ENCODE peak calls at places on chromosomes 1 and 21, in seven cellular contexts. One of them, this sample, is unnamed.

GRCh38 chr1:44405041-44405803 is at the start of gene RNF220:
- DNase-seq in cardiac muscle cell: peak
- DNase-seq in stimulated activated CD4-positive, alpha-beta T cell treated with anti-CD3 and anti-CD28 coated beads, Interleukin-2, amount 100 ng/mL, for 48 hours: no peak
- DNase-seq in activated CD4-positive, alpha-beta T cell treated with anti-CD3 and anti-CD28 coated beads, Interleukin-2, amount 50 U/mL, for 4 hours: no peak
- DNase-seq in HL-60: peak
- DNase-seq in RWPE2: peak
- DNase-seq in GM18507: no peak
- DNase-seq in this sample: no peak

GRCh38 chr1:117919376-117919775 is 10.0 kb downstream of the GDAP2 start:
- DNase-seq in RWPE2: no peak
- DNase-seq in HL-60: no peak
- DNase-seq in stimulated activated CD4-positive, alpha-beta T cell treated with anti-CD3 and anti-CD28 coated beads, Interleukin-2, amount 100 ng/mL, for 48 hours: no peak
- DNase-seq in cardiac muscle cell: no peak
- DNase-seq in activated CD4-positive, alpha-beta T cell treated with anti-CD3 and anti-CD28 coated beads, Interleukin-2, amount 50 U/mL, for 4 hours: no peak
- DNase-seq in GM18507: no peak
- DNase-seq in this sample: no peak

GRCh38 chr1:86195281-86195680 is 38.7 kb upstream of the COL24A1 start:
- DNase-seq in cardiac muscle cell: no peak
- DNase-seq in activated CD4-positive, alpha-beta T cell treated with anti-CD3 and anti-CD28 coated beads, Interleukin-2, amount 50 U/mL, for 4 hours: no peak
- DNase-seq in stimulated activated CD4-positive, alpha-beta T cell treated with anti-CD3 and anti-CD28 coated beads, Interleukin-2, amount 100 ng/mL, for 48 hours: no peak
- DNase-seq in GM18507: no peak
- DNase-seq in RWPE2: no peak
- DNase-seq in HL-60: no peak
- DNase-seq in this sample: no peak

GRCh38 chr1:167447521-167448136 is 70.7 kb downstream of the CD247 start:
- DNase-seq in GM18507: no peak
- DNase-seq in activated CD4-positive, alpha-beta T cell treated with anti-CD3 and anti-CD28 coated beads, Interleukin-2, amount 50 U/mL, for 4 hours: peak
- DNase-seq in stimulated activated CD4-positive, alpha-beta T cell treated with anti-CD3 and anti-CD28 coated beads, Interleukin-2, amount 100 ng/mL, for 48 hours: peak
- DNase-seq in HL-60: peak
- DNase-seq in RWPE2: peak
- DNase-seq in cardiac muscle cell: no peak
- DNase-seq in this sample: peak

GRCh38 chr1:183241446-183241845 is 55.4 kb downstream of the LAMC2 start:
- DNase-seq in RWPE2: no peak
- DNase-seq in GM18507: no peak
- DNase-seq in stimulated activated CD4-positive, alpha-beta T cell treated with anti-CD3 and anti-CD28 coated beads, Interleukin-2, amount 100 ng/mL, for 48 hours: no peak
- DNase-seq in cardiac muscle cell: no peak
- DNase-seq in HL-60: no peak
- DNase-seq in activated CD4-positive, alpha-beta T cell treated with anti-CD3 and anti-CD28 coated beads, Interleukin-2, amount 50 U/mL, for 4 hours: no peak
- DNase-seq in this sample: no peak

GRCh38 chr1:212457740-212458338 is 25.1 kb downstream of the NENF start:
- DNase-seq in HL-60: peak
- DNase-seq in GM18507: peak
- DNase-seq in activated CD4-positive, alpha-beta T cell treated with anti-CD3 and anti-CD28 coated beads, Interleukin-2, amount 50 U/mL, for 4 hours: peak
- DNase-seq in RWPE2: no peak
- DNase-seq in cardiac muscle cell: peak
- DNase-seq in stimulated activated CD4-positive, alpha-beta T cell treated with anti-CD3 and anti-CD28 coated beads, Interleukin-2, amount 100 ng/mL, for 48 hours: peak
- DNase-seq in this sample: peak

GRCh38 chr1:235703516-235703915 is 53.9 kb upstream of the GNG4 start:
- DNase-seq in RWPE2: no peak
- DNase-seq in activated CD4-positive, alpha-beta T cell treated with anti-CD3 and anti-CD28 coated beads, Interleukin-2, amount 50 U/mL, for 4 hours: no peak
- DNase-seq in cardiac muscle cell: no peak
- DNase-seq in GM18507: no peak
- DNase-seq in stimulated activated CD4-positive, alpha-beta T cell treated with anti-CD3 and anti-CD28 coated beads, Interleukin-2, amount 100 ng/mL, for 48 hours: no peak
- DNase-seq in HL-60: no peak
- DNase-seq in this sample: no peak

GRCh38 chr1:203860396-203860951 is 925 bp upstream of the SNRPE start:
- DNase-seq in RWPE2: no peak
- DNase-seq in GM18507: no peak
- DNase-seq in stimulated activated CD4-positive, alpha-beta T cell treated with anti-CD3 and anti-CD28 coated beads, Interleukin-2, amount 100 ng/mL, for 48 hours: no peak
- DNase-seq in activated CD4-positive, alpha-beta T cell treated with anti-CD3 and anti-CD28 coated beads, Interleukin-2, amount 50 U/mL, for 4 hours: no peak
- DNase-seq in HL-60: no peak
- DNase-seq in cardiac muscle cell: peak
- DNase-seq in this sample: no peak

GRCh38 chr1:96804649-96805048 is 83.1 kb downstream of the PTBP2 start:
- DNase-seq in activated CD4-positive, alpha-beta T cell treated with anti-CD3 and anti-CD28 coated beads, Interleukin-2, amount 50 U/mL, for 4 hours: no peak
- DNase-seq in stimulated activated CD4-positive, alpha-beta T cell treated with anti-CD3 and anti-CD28 coated beads, Interleukin-2, amount 100 ng/mL, for 48 hours: no peak
- DNase-seq in cardiac muscle cell: no peak
- DNase-seq in RWPE2: no peak
- DNase-seq in GM18507: no peak
- DNase-seq in HL-60: no peak
- DNase-seq in this sample: no peak

GRCh38 chr1:109901508-109902145 is 9.0 kb upstream of the CSF1 start:
- DNase-seq in cardiac muscle cell: peak
- DNase-seq in GM18507: no peak
- DNase-seq in activated CD4-positive, alpha-beta T cell treated with anti-CD3 and anti-CD28 coated beads, Interleukin-2, amount 50 U/mL, for 4 hours: no peak
- DNase-seq in HL-60: no peak
- DNase-seq in RWPE2: no peak
- DNase-seq in stimulated activated CD4-positive, alpha-beta T cell treated with anti-CD3 and anti-CD28 coated beads, Interleukin-2, amount 100 ng/mL, for 48 hours: no peak
- DNase-seq in this sample: no peak

GRCh38 chr1:204171751-204172178 is 5.6 kb upstream of the REN start:
- DNase-seq in stimulated activated CD4-positive, alpha-beta T cell treated with anti-CD3 and anti-CD28 coated beads, Interleukin-2, amount 100 ng/mL, for 48 hours: no peak
- DNase-seq in RWPE2: no peak
- DNase-seq in activated CD4-positive, alpha-beta T cell treated with anti-CD3 and anti-CD28 coated beads, Interleukin-2, amount 50 U/mL, for 4 hours: no peak
- DNase-seq in GM18507: no peak
- DNase-seq in HL-60: no peak
- DNase-seq in cardiac muscle cell: no peak
- DNase-seq in this sample: no peak

GRCh38 chr21:44939532-44940115 is at the start of gene SLX9:
- DNase-seq in RWPE2: peak
- DNase-seq in HL-60: peak
- DNase-seq in GM18507: peak
- DNase-seq in stimulated activated CD4-positive, alpha-beta T cell treated with anti-CD3 and anti-CD28 coated beads, Interleukin-2, amount 100 ng/mL, for 48 hours: peak
- DNase-seq in activated CD4-positive, alpha-beta T cell treated with anti-CD3 and anti-CD28 coated beads, Interleukin-2, amount 50 U/mL, for 4 hours: peak
- DNase-seq in cardiac muscle cell: peak
- DNase-seq in this sample: peak

GRCh38 chr1:200405273-200405672 is 4.6 kb downstream of the ZNF281 start:
- DNase-seq in RWPE2: no peak
- DNase-seq in HL-60: no peak
- DNase-seq in stimulated activated CD4-positive, alpha-beta T cell treated with anti-CD3 and anti-CD28 coated beads, Interleukin-2, amount 100 ng/mL, for 48 hours: no peak
- DNase-seq in cardiac muscle cell: no peak
- DNase-seq in activated CD4-positive, alpha-beta T cell treated with anti-CD3 and anti-CD28 coated beads, Interleukin-2, amount 50 U/mL, for 4 hours: no peak
- DNase-seq in GM18507: no peak
- DNase-seq in this sample: no peak

GRCh38 chr1:42211224-42211623 is 46.7 kb upstream of the GUCA2A start:
- DNase-seq in activated CD4-positive, alpha-beta T cell treated with anti-CD3 and anti-CD28 coated beads, Interleukin-2, amount 50 U/mL, for 4 hours: no peak
- DNase-seq in stimulated activated CD4-positive, alpha-beta T cell treated with anti-CD3 and anti-CD28 coated beads, Interleukin-2, amount 100 ng/mL, for 48 hours: no peak
- DNase-seq in RWPE2: no peak
- DNase-seq in cardiac muscle cell: no peak
- DNase-seq in HL-60: no peak
- DNase-seq in GM18507: no peak
- DNase-seq in this sample: no peak

GRCh38 chr1:227773558-227773957 is 38.3 kb downstream of the SNAP47 start:
- DNase-seq in RWPE2: no peak
- DNase-seq in HL-60: no peak
- DNase-seq in stimulated activated CD4-positive, alpha-beta T cell treated with anti-CD3 and anti-CD28 coated beads, Interleukin-2, amount 100 ng/mL, for 48 hours: no peak
- DNase-seq in GM18507: no peak
- DNase-seq in cardiac muscle cell: no peak
- DNase-seq in activated CD4-positive, alpha-beta T cell treated with anti-CD3 and anti-CD28 coated beads, Interleukin-2, amount 50 U/mL, for 4 hours: no peak
- DNase-seq in this sample: no peak

GRCh38 chr1:33908344-33908956 is 44.6 kb downstream of the HMGB4 start:
- DNase-seq in RWPE2: no peak
- DNase-seq in activated CD4-positive, alpha-beta T cell treated with anti-CD3 and anti-CD28 coated beads, Interleukin-2, amount 50 U/mL, for 4 hours: no peak
- DNase-seq in HL-60: no peak
- DNase-seq in GM18507: no peak
- DNase-seq in cardiac muscle cell: no peak
- DNase-seq in stimulated activated CD4-positive, alpha-beta T cell treated with anti-CD3 and anti-CD28 coated beads, Interleukin-2, amount 100 ng/mL, for 48 hours: no peak
- DNase-seq in this sample: no peak

GRCh38 chr1:107433635-107434378 is 293.0 kb downstream of the NTNG1 start:
- DNase-seq in HL-60: no peak
- DNase-seq in stimulated activated CD4-positive, alpha-beta T cell treated with anti-CD3 and anti-CD28 coated beads, Interleukin-2, amount 100 ng/mL, for 48 hours: no peak
- DNase-seq in activated CD4-positive, alpha-beta T cell treated with anti-CD3 and anti-CD28 coated beads, Interleukin-2, amount 50 U/mL, for 4 hours: no peak
- DNase-seq in RWPE2: no peak
- DNase-seq in cardiac muscle cell: no peak
- DNase-seq in GM18507: no peak
- DNase-seq in this sample: no peak

GRCh38 chr1:212366901-212367300 is 47.8 kb downstream of the PACC1 start:
- DNase-seq in GM18507: no peak
- DNase-seq in activated CD4-positive, alpha-beta T cell treated with anti-CD3 and anti-CD28 coated beads, Interleukin-2, amount 50 U/mL, for 4 hours: no peak
- DNase-seq in stimulated activated CD4-positive, alpha-beta T cell treated with anti-CD3 and anti-CD28 coated beads, Interleukin-2, amount 100 ng/mL, for 48 hours: no peak
- DNase-seq in cardiac muscle cell: no peak
- DNase-seq in RWPE2: no peak
- DNase-seq in HL-60: no peak
- DNase-seq in this sample: no peak

GRCh38 chr1:111208921-111209320 is 8.5 kb upstream of the DENND2D start:
- DNase-seq in GM18507: no peak
- DNase-seq in HL-60: no peak
- DNase-seq in activated CD4-positive, alpha-beta T cell treated with anti-CD3 and anti-CD28 coated beads, Interleukin-2, amount 50 U/mL, for 4 hours: no peak
- DNase-seq in cardiac muscle cell: no peak
- DNase-seq in RWPE2: no peak
- DNase-seq in stimulated activated CD4-positive, alpha-beta T cell treated with anti-CD3 and anti-CD28 coated beads, Interleukin-2, amount 100 ng/mL, for 48 hours: no peak
- DNase-seq in this sample: no peak

GRCh38 chr1:158798531-158798930 is 17.5 kb upstream of the OR6N2 start:
- DNase-seq in HL-60: no peak
- DNase-seq in RWPE2: no peak
- DNase-seq in cardiac muscle cell: no peak
- DNase-seq in activated CD4-positive, alpha-beta T cell treated with anti-CD3 and anti-CD28 coated beads, Interleukin-2, amount 50 U/mL, for 4 hours: no peak
- DNase-seq in stimulated activated CD4-positive, alpha-beta T cell treated with anti-CD3 and anti-CD28 coated beads, Interleukin-2, amount 100 ng/mL, for 48 hours: no peak
- DNase-seq in GM18507: no peak
- DNase-seq in this sample: no peak

GRCh38 chr1:226634156-226634588 is 85.6 kb downstream of the STUM start:
- DNase-seq in GM18507: peak
- DNase-seq in RWPE2: no peak
- DNase-seq in cardiac muscle cell: peak
- DNase-seq in HL-60: peak
- DNase-seq in stimulated activated CD4-positive, alpha-beta T cell treated with anti-CD3 and anti-CD28 coated beads, Interleukin-2, amount 100 ng/mL, for 48 hours: peak
- DNase-seq in activated CD4-positive, alpha-beta T cell treated with anti-CD3 and anti-CD28 coated beads, Interleukin-2, amount 50 U/mL, for 4 hours: peak
- DNase-seq in this sample: peak

GRCh38 chr1:45864124-45864721 is 60.8 kb downstream of the MAST2 start:
- DNase-seq in RWPE2: no peak
- DNase-seq in HL-60: no peak
- DNase-seq in GM18507: no peak
- DNase-seq in cardiac muscle cell: peak
- DNase-seq in stimulated activated CD4-positive, alpha-beta T cell treated with anti-CD3 and anti-CD28 coated beads, Interleukin-2, amount 100 ng/mL, for 48 hours: no peak
- DNase-seq in activated CD4-positive, alpha-beta T cell treated with anti-CD3 and anti-CD28 coated beads, Interleukin-2, amount 50 U/mL, for 4 hours: no peak
- DNase-seq in this sample: no peak

GRCh38 chr1:14786104-14786675 is 187.7 kb downstream of the KAZN start:
- DNase-seq in cardiac muscle cell: no peak
- DNase-seq in stimulated activated CD4-positive, alpha-beta T cell treated with anti-CD3 and anti-CD28 coated beads, Interleukin-2, amount 100 ng/mL, for 48 hours: no peak
- DNase-seq in activated CD4-positive, alpha-beta T cell treated with anti-CD3 and anti-CD28 coated beads, Interleukin-2, amount 50 U/mL, for 4 hours: no peak
- DNase-seq in RWPE2: no peak
- DNase-seq in GM18507: no peak
- DNase-seq in HL-60: no peak
- DNase-seq in this sample: no peak

GRCh38 chr1:110298991-110299390 is 40.2 kb upstream of the RBM15 start:
- DNase-seq in stimulated activated CD4-positive, alpha-beta T cell treated with anti-CD3 and anti-CD28 coated beads, Interleukin-2, amount 100 ng/mL, for 48 hours: no peak
- DNase-seq in RWPE2: no peak
- DNase-seq in GM18507: no peak
- DNase-seq in cardiac muscle cell: no peak
- DNase-seq in HL-60: no peak
- DNase-seq in activated CD4-positive, alpha-beta T cell treated with anti-CD3 and anti-CD28 coated beads, Interleukin-2, amount 50 U/mL, for 4 hours: no peak
- DNase-seq in this sample: no peak

GRCh38 chr1:59685101-59685500 is 129.6 kb upstream of the HOOK1 start:
- DNase-seq in cardiac muscle cell: no peak
- DNase-seq in activated CD4-positive, alpha-beta T cell treated with anti-CD3 and anti-CD28 coated beads, Interleukin-2, amount 50 U/mL, for 4 hours: no peak
- DNase-seq in stimulated activated CD4-positive, alpha-beta T cell treated with anti-CD3 and anti-CD28 coated beads, Interleukin-2, amount 100 ng/mL, for 48 hours: no peak
- DNase-seq in HL-60: no peak
- DNase-seq in GM18507: no peak
- DNase-seq in RWPE2: no peak
- DNase-seq in this sample: no peak

GRCh38 chr21:42534901-42535378 is 21.3 kb downstream of the SLC37A1 start:
- DNase-seq in GM18507: no peak
- DNase-seq in activated CD4-positive, alpha-beta T cell treated with anti-CD3 and anti-CD28 coated beads, Interleukin-2, amount 50 U/mL, for 4 hours: no peak
- DNase-seq in stimulated activated CD4-positive, alpha-beta T cell treated with anti-CD3 and anti-CD28 coated beads, Interleukin-2, amount 100 ng/mL, for 48 hours: no peak
- DNase-seq in HL-60: no peak
- DNase-seq in RWPE2: no peak
- DNase-seq in cardiac muscle cell: no peak
- DNase-seq in this sample: no peak

GRCh38 chr1:67190942-67191341 is 24.7 kb downstream of the IL23R start:
- DNase-seq in GM18507: no peak
- DNase-seq in activated CD4-positive, alpha-beta T cell treated with anti-CD3 and anti-CD28 coated beads, Interleukin-2, amount 50 U/mL, for 4 hours: no peak
- DNase-seq in HL-60: no peak
- DNase-seq in RWPE2: no peak
- DNase-seq in stimulated activated CD4-positive, alpha-beta T cell treated with anti-CD3 and anti-CD28 coated beads, Interleukin-2, amount 100 ng/mL, for 48 hours: no peak
- DNase-seq in cardiac muscle cell: no peak
- DNase-seq in this sample: no peak

GRCh38 chr1:224592636-224593579 is 23.2 kb upstream of the CNIH3 start:
- DNase-seq in HL-60: peak
- DNase-seq in RWPE2: no peak
- DNase-seq in GM18507: no peak
- DNase-seq in stimulated activated CD4-positive, alpha-beta T cell treated with anti-CD3 and anti-CD28 coated beads, Interleukin-2, amount 100 ng/mL, for 48 hours: no peak
- DNase-seq in cardiac muscle cell: no peak
- DNase-seq in activated CD4-positive, alpha-beta T cell treated with anti-CD3 and anti-CD28 coated beads, Interleukin-2, amount 50 U/mL, for 4 hours: no peak
- DNase-seq in this sample: no peak

GRCh38 chr1:57215175-57215574 is 208.7 kb downstream of the DAB1 start:
- DNase-seq in stimulated activated CD4-positive, alpha-beta T cell treated with anti-CD3 and anti-CD28 coated beads, Interleukin-2, amount 100 ng/mL, for 48 hours: no peak
- DNase-seq in activated CD4-positive, alpha-beta T cell treated with anti-CD3 and anti-CD28 coated beads, Interleukin-2, amount 50 U/mL, for 4 hours: no peak
- DNase-seq in GM18507: no peak
- DNase-seq in HL-60: no peak
- DNase-seq in cardiac muscle cell: peak
- DNase-seq in RWPE2: no peak
- DNase-seq in this sample: no peak

GRCh38 chr1:213148905-213149304 is 97.9 kb downstream of the RPS6KC1 start:
- DNase-seq in RWPE2: no peak
- DNase-seq in stimulated activated CD4-positive, alpha-beta T cell treated with anti-CD3 and anti-CD28 coated beads, Interleukin-2, amount 100 ng/mL, for 48 hours: no peak
- DNase-seq in cardiac muscle cell: no peak
- DNase-seq in GM18507: no peak
- DNase-seq in HL-60: no peak
- DNase-seq in activated CD4-positive, alpha-beta T cell treated with anti-CD3 and anti-CD28 coated beads, Interleukin-2, amount 50 U/mL, for 4 hours: no peak
- DNase-seq in this sample: no peak

GRCh38 chr1:200384818-200385390 is 24.9 kb downstream of the ZNF281 start:
- DNase-seq in GM18507: peak
- DNase-seq in stimulated activated CD4-positive, alpha-beta T cell treated with anti-CD3 and anti-CD28 coated beads, Interleukin-2, amount 100 ng/mL, for 48 hours: no peak
- DNase-seq in activated CD4-positive, alpha-beta T cell treated with anti-CD3 and anti-CD28 coated beads, Interleukin-2, amount 50 U/mL, for 4 hours: no peak
- DNase-seq in HL-60: no peak
- DNase-seq in RWPE2: no peak
- DNase-seq in cardiac muscle cell: no peak
- DNase-seq in this sample: no peak